ENCODE peak calls at places on chromosome 3, in six cellular contexts. X is sigmoid colon, E is cardiac muscle cell, N is uterus, Q is heart left ventricle, Z is astrocyte. J is an unnamed sample.

GRCh38 chr3:18988619-18989229 is 159.6 kb upstream of the KCNH8 start:
- DNase-seq in X (no peak), E (peak), N (no peak), Q (no peak), Z (peak), J (no peak)

GRCh38 chr3:196073188-196073838 is 8.6 kb downstream of the TFRC start:
- DNase-seq in X (no peak), E (peak), N (peak), Q (no peak), Z (peak), J (peak)

GRCh38 chr3:167899090-167899489 is 163.6 kb downstream of the SERPINI1 start:
- DNase-seq in X (no peak), E (no peak), N (no peak), Q (no peak), Z (no peak), J (no peak)

GRCh38 chr3:9388562-9389272 is 8.7 kb upstream of the SETD5 start:
- DNase-seq in X (no peak), E (no peak), N (no peak), Q (no peak), Z (no peak), J (no peak)

GRCh38 chr3:90024986-90025385 is 917.6 kb downstream of the EPHA3 start:
- DNase-seq in X (no peak), E (no peak), N (no peak), Q (no peak), Z (no peak), J (no peak)

GRCh38 chr3:128503751-128504532 is 10.9 kb upstream of the GATA2 start:
- DNase-seq in X (peak), E (no peak), N (no peak), Q (no peak), Z (no peak), J (no peak)

GRCh38 chr3:90062631-90063200 is 955.3 kb downstream of the EPHA3 start:
- DNase-seq in X (no peak), E (no peak), N (no peak), Q (no peak), Z (no peak), J (no peak)

GRCh38 chr3:67593761-67594234 is 60.6 kb downstream of the SUCLG2 start:
- DNase-seq in X (no peak), E (peak), N (no peak), Q (no peak), Z (peak), J (no peak)

GRCh38 chr3:47758261-47759025 is 23.2 kb downstream of the SMARCC1 start:
- DNase-seq in X (no peak), E (no peak), N (no peak), Q (no peak), Z (no peak), J (no peak)

GRCh38 chr3:52792961-52793695 is 1.5 kb upstream of the ITIH3 start:
- DNase-seq in X (no peak), E (peak), N (no peak), Q (no peak), Z (no peak), J (no peak)

GRCh38 chr3:65330072-65330471 is 642.3 kb upstream of the ADAMTS9 start:
- DNase-seq in X (no peak), E (peak), N (no peak), Q (no peak), Z (peak), J (no peak)

GRCh38 chr3:115833074-115833473 is 209.8 kb downstream of the GAP43 start:
- DNase-seq in X (no peak), E (peak), N (no peak), Q (no peak), Z (peak), J (no peak)

GRCh38 chr3:39839504-39839903 is 30.1 kb downstream of the MYRIP start:
- DNase-seq in X (no peak), E (no peak), N (no peak), Q (no peak), Z (no peak), J (no peak)

GRCh38 chr3:113243846-113244245 is 32.5 kb downstream of the BOC start:
- DNase-seq in X (no peak), E (no peak), N (no peak), Q (no peak), Z (no peak), J (no peak)

GRCh38 chr3:62046326-62046725 is 327.0 kb downstream of the FEZF2 start:
- DNase-seq in X (no peak), E (peak), N (no peak), Q (no peak), Z (peak), J (no peak)

GRCh38 chr3:94965867-94966471 is 903.1 kb downstream of the NSUN3 start:
- DNase-seq in X (no peak), E (no peak), N (no peak), Q (no peak), Z (no peak), J (no peak)

GRCh38 chr3:66703501-66703900 is 202.7 kb upstream of the LRIG1 start:
- DNase-seq in X (no peak), E (peak), N (no peak), Q (no peak), Z (no peak), J (no peak)

GRCh38 chr3:32202496-32202895 is 36.0 kb upstream of the CMTM8 start:
- DNase-seq in X (no peak), E (peak), N (no peak), Q (no peak), Z (no peak), J (no peak)

GRCh38 chr3:25572919-25573385 is 91.8 kb downstream of the TOP2B start:
- DNase-seq in X (no peak), E (peak), N (peak), Q (no peak), Z (peak), J (no peak)

GRCh38 chr3:8386221-8386620 is 115.4 kb upstream of the LMCD1 start:
- DNase-seq in X (no peak), E (no peak), N (no peak), Q (no peak), Z (no peak), J (no peak)

GRCh38 chr3:17969985-17970568 is 227.6 kb upstream of the TBC1D5 start:
- DNase-seq in X (no peak), E (no peak), N (no peak), Q (no peak), Z (no peak), J (no peak)

GRCh38 chr3:172974969-172975368 is 166.1 kb downstream of the SPATA16 start:
- DNase-seq in X (no peak), E (no peak), N (no peak), Q (no peak), Z (no peak), J (no peak)

GRCh38 chr3:119145500-119146167 is at the start of gene TEX55:
- DNase-seq in X (no peak), E (peak), N (no peak), Q (peak), Z (peak), J (no peak)

GRCh38 chr3:30751610-30752299 is 142.7 kb downstream of the GADL1 start:
- DNase-seq in X (no peak), E (peak), N (peak), Q (no peak), Z (peak), J (no peak)

GRCh38 chr3:120497813-120498212 is 47.0 kb upstream of the FSTL1 start:
- DNase-seq in X (no peak), E (no peak), N (no peak), Q (no peak), Z (peak), J (no peak)

GRCh38 chr3:16614033-16615031 is 9.1 kb upstream of the DAZL start:
- DNase-seq in X (no peak), E (no peak), N (no peak), Q (no peak), Z (peak), J (no peak)

GRCh38 chr3:13684854-13685253 is 135.9 kb downstream of the FBLN2 start:
- DNase-seq in X (no peak), E (no peak), N (no peak), Q (no peak), Z (no peak), J (no peak)

GRCh38 chr3:64438837-64439236 is 213.6 kb upstream of the PRICKLE2 start:
- DNase-seq in X (no peak), E (no peak), N (no peak), Q (peak), Z (no peak), J (no peak)

GRCh38 chr3:185527364-185527763 is 25.0 kb downstream of the LIPH start:
- DNase-seq in X (no peak), E (no peak), N (no peak), Q (no peak), Z (no peak), J (no peak)

GRCh38 chr3:48856469-48856868 is 8.8 kb upstream of the PRKAR2A start:
- DNase-seq in X (peak), E (no peak), N (no peak), Q (no peak), Z (no peak), J (no peak)

GRCh38 chr3:39147711-39148115 is 5.7 kb downstream of the CSRNP1 start:
- DNase-seq in X (no peak), E (peak), N (no peak), Q (peak), Z (peak), J (no peak)

GRCh38 chr3:23859012-23859743 is 53.4 kb downstream of the UBE2E1 start:
- DNase-seq in X (no peak), E (peak), N (no peak), Q (peak), Z (no peak), J (no peak)

GRCh38 chr3:172367205-172368105 is 80.8 kb downstream of the GHSR start:
- DNase-seq in X (no peak), E (peak), N (no peak), Q (no peak), Z (peak), J (no peak)

DNA sequence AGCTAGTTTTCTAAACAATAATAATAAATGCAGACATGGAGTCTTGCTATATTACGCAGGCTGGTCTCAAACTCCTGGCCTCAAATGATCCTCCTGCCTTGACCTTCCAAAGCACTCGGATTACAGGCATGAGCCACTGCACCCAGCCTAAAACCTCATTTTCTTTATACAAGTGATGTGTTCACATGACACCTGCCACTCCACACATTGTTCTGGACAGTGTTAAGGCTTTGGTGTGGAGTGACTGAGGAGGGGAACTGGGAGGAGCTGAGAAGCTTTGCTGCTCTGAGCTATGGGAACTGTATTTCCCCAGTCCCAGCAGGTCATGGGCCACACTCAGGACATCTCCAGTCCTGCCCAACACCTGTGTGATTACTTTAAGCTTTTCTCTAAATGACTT is 380.0 kb downstream of the LRTM1 start:
- DNase-seq in X (no peak), E (no peak), N (no peak), Q (no peak), Z (no peak), J (no peak)
- H3K27ac ChIP-seq in X (no peak), E (no peak), N (no peak), Q (no peak), Z (no peak), J (no peak)

GRCh38 chr3:43005253-43005652 is 26.1 kb downstream of the GASK1A start:
- DNase-seq in X (no peak), E (no peak), N (no peak), Q (no peak), Z (no peak), J (no peak)

GRCh38 chr3:43004282-43004681 is 25.2 kb downstream of the GASK1A start:
- DNase-seq in X (no peak), E (peak), N (no peak), Q (no peak), Z (peak), J (no peak)

GRCh38 chr3:42999212-42999611 is 20.1 kb downstream of the GASK1A start:
- DNase-seq in X (no peak), E (peak), N (no peak), Q (no peak), Z (no peak), J (no peak)

GRCh38 chr3:43001094-43001553 is 22.0 kb downstream of the GASK1A start:
- DNase-seq in X (peak), E (peak), N (peak), Q (peak), Z (peak), J (no peak)

DNA sequence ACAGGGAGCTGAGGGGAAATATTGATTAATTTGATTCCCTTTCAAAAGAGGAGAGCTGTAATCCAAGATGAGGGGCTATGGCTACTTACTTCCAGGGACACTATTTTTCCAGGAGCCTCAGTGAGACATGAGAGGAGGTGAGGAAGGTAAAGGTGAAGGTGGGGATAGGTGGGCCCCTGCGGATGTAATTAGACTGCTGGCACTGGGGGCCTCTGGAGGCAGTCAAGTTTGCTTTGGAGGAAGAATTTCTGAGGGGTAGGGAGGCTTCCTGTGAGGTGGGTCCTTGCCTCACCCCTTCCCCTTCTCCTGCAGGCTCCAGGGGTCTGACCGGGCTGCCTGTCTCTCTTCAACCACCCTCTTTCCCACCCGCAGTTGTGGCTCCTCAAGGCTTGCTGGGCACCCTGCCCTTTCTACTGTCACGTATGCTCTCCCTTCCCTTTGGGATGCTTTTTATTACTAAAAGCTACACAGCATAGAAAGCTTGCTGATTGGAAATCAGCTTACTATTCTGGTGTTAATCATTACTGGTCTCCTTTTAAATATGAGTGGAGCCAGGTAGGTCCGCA is 22.5 kb downstream of the GASK1A start:
- DNase-seq in X (peak), E (no peak), N (no peak), Q (no peak), Z (no peak), J (no peak)
- H3K27ac ChIP-seq in X (peak), E (no peak), N (peak), Q (peak), Z (no peak), J (no peak)

GRCh38 chr3:50605901-50606326 is 5.7 kb downstream of the CISH start:
- DNase-seq in X (no peak), E (no peak), N (no peak), Q (peak), Z (no peak), J (no peak)
- H3K27ac ChIP-seq in X (no peak), E (no peak), N (peak), Q (peak), Z (no peak), J (no peak)

GRCh38 chr3:99670556-99670950 is 32.2 kb downstream of the COL8A1 start:
- DNase-seq in X (no peak), E (no peak), N (no peak), Q (no peak), Z (no peak), J (no peak)
- H3K27ac ChIP-seq in X (no peak), E (no peak), N (no peak), Q (no peak), Z (peak), J (no peak)

GRCh38 chr3:162391301-162391700 is 894.7 kb downstream of the OTOL1 start:
- DNase-seq in X (no peak), E (peak), N (no peak), Q (no peak), Z (peak), J (no peak)
- H3K27ac ChIP-seq in X (no peak), E (no peak), N (no peak), Q (no peak), Z (peak), J (no peak)

J was measured in SK-N-MC.